ENCODE peak calls at places on chromosomes 13 and 19, in five cellular contexts. F, D, R, O and P are unnamed samples.

GRCh38 chr19:45472557-45473365 is 5.0 kb downstream of the FOSB start:
- DNase-seq in O (peak), R (no peak), F (peak), D (no peak), P (no peak)

GRCh38 chr13:110696776-110697175 is 9.1 kb downstream of the CARS2 start:
- DNase-seq in D (no peak), F (no peak), O (no peak), R (no peak), P (no peak)

GRCh38 chr13:48235100-48235813 is 2.3 kb downstream of the ITM2B start:
- DNase-seq in O (peak), F (peak), R (no peak), D (no peak), P (no peak)

GRCh38 chr19:9793051-9793591 is 24.6 kb upstream of the ZNF846 start:
- DNase-seq in O (peak), F (no peak), R (peak), D (no peak), P (peak)

GRCh38 chr19:10104665-10105221 is 1.4 kb upstream of the PPAN start:
- DNase-seq in O (no peak), R (no peak), D (no peak), F (peak), P (peak)

GRCh38 chr19:40403262-40403984 is 9.8 kb downstream of the PRX start:
- DNase-seq in O (peak), D (peak), R (peak), F (peak), P (peak)

GRCh38 chr19:49421039-49421877 is 2.0 kb downstream of the PTH2 start:
- DNase-seq in R (peak), D (no peak), F (no peak), O (peak), P (no peak)

GRCh38 chr13:109818136-109818535 is 31.8 kb upstream of the IRS2 start:
- DNase-seq in R (no peak), O (no peak), F (no peak), D (no peak), P (no peak)

GRCh38 chr13:20943519-20944012 is 41.0 kb upstream of the XPO4 start:
- DNase-seq in D (peak), F (peak), R (peak), O (peak), P (peak)

GRCh38 chr19:18999016-18999758 is 34.1 kb downstream of the SUGP2 start:
- DNase-seq in D (no peak), O (no peak), R (no peak), F (no peak), P (peak)

GRCh38 chr13:50842246-50842645 is 1.2 kb downstream of the DLEU7 start:
- DNase-seq in F (no peak), R (no peak), D (no peak), O (no peak), P (no peak)

GRCh38 chr19:23802290-23802689 is 43.6 kb upstream of the ZNF681 start:
- DNase-seq in R (no peak), O (no peak), F (no peak), D (no peak), P (no peak)

GRCh38 chr13:106623799-106624198 is 55.9 kb upstream of the ARGLU1 start:
- DNase-seq in O (no peak), R (no peak), D (no peak), F (no peak), P (no peak)

GRCh38 chr13:106621833-106622232 is 53.9 kb upstream of the ARGLU1 start:
- DNase-seq in F (no peak), R (no peak), D (no peak), O (no peak), P (no peak)

GRCh38 chr13:106617561-106617960 is 49.6 kb upstream of the ARGLU1 start:
- DNase-seq in F (no peak), D (no peak), R (peak), O (no peak), P (no peak)

GRCh38 chr13:106616729-106617128 is 48.8 kb upstream of the ARGLU1 start:
- DNase-seq in O (no peak), R (no peak), D (no peak), F (no peak), P (no peak)

DNA sequence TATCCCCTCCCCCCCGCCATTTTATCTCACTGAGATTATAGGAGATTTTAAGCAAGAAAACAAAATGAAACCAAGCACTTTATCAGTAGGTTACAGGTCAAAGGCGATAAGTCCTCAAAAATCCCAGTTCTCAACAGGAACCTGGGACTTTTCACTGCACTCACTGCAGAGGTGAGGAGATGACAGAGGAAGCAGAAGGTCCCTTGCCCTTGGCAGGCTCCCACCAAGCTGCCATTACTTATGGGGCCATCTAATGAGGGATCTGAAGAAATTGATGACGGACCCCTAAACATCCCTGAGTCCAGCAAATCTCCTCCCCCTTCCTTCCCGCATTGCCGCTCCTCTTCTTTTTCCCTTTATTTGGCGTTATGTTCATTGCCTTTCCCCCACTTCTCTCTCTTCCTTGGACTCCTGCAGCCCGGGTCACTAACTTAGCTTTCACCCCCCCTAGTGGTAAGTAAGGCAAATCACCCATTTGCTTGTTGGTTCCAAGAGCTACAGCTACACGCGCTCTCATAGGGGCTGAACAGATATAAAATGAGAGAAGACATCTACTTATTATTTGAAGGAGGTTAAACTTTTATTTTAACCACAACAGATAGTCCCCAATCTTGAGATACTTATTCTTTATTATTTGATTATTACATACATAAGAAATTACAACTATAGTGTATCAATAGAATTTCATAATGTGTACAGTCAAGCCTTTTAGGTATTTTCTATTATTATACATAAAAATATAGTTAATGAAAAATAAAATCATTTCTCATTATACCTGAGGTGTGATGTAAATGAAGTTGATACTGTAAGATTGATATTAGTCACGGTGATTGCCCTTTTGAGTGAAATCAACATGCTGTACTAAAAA is 52.0 kb upstream of the ARGLU1 start:
- DNase-seq in R (peak), O (no peak), D (no peak), F (peak), P (peak)
- H3K4me3 ChIP-seq in R (no peak), O (no peak), D (no peak), F (no peak), P (no peak)

GRCh38 chr13:23847545-23847944 is 41.7 kb downstream of the MIPEP start:
- DNase-seq in R (no peak), D (no peak), F (no peak), O (no peak), P (peak)

GRCh38 chr13:23844132-23844531 is 45.1 kb downstream of the MIPEP start:
- DNase-seq in D (no peak), R (no peak), F (no peak), O (no peak), P (peak)

GRCh38 chr13:23848019-23848418 is 41.2 kb downstream of the MIPEP start:
- DNase-seq in R (no peak), F (no peak), D (no peak), O (no peak), P (no peak)

GRCh38 chr13:23842406-23842805 is 46.8 kb downstream of the MIPEP start:
- DNase-seq in O (no peak), F (no peak), R (no peak), D (no peak), P (no peak)

DNA sequence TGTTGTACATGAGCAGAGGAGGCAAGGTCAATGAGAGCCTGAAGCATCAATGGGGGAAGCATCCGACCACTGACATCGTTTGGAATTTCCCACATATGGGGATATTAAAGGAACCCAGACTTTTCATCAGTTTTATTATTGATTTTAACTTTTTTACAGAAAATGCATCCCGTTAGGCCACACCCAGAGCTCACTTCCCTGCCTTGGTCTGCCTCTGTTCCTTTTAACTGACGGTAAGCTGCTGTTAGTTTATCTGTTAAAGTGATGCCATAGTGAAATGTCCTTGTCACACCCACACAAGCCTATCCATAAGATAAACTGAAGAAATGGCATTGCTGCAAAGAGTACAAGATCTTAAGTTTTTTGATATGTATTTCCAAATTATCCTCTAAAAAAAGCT is 43.9 kb downstream of the MIPEP start:
- DNase-seq in F (no peak), R (no peak), D (no peak), O (no peak), P (no peak)
- H3K4me3 ChIP-seq in F (no peak), R (no peak), D (no peak), O (no peak), P (no peak)

DNA sequence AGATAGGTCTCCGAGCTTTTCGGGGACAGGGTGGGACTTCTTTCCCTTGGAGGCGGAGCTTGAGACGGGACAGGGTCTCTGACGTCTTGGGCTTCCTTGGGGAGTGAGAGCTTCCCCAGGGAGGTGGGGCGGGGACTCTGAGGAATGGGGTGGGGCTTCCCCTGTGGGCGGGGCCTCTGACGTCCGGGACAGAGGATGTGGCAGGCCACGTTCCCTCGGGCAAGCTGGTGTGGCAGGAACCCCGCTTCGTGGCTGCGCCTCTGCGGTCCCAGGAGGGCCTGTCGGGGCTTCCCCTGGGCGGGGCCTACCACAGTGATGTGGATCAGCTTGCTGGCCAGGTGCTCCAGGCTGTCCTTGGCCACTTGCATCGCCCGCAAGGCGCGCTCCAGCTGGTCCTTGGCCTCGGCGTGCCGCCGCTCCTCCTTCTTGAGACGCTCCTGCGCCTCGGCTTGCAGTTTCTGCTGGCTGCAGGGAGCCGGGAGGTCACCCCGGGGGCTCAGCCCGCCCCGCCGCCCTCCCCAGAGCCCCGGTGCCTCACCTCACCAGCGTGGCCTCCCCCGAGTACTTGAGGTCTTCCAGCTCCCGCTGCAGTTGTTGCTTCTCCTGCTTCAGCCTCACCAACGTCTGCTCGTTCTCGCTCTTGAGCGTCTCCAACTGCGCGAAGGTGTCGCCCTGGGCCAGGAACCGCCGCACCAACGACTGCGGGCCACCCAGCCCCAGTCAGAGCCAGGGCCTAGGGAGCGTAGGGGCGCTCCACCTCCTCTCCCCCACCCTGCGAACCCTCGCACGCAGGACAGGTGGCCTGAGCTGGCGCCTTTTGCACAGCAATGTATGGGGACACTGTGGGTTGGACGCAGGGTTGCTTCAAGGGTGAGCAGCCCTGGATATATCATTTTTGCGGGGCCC is 3.3 kb upstream of the RGL3 start:
- DNase-seq in R (peak), O (peak), D (peak), F (peak), P (peak)
- H3K4me3 ChIP-seq in R (peak), O (no peak), D (peak), F (peak), P (peak)

GRCh38 chr13:30115257-30115600 is 192.1 kb downstream of the KATNAL1 start:
- DNase-seq in F (no peak), O (no peak), R (no peak), D (no peak), P (no peak)
- H3K4me3 ChIP-seq in F (peak), O (no peak), R (peak), D (peak), P (peak)

GRCh38 chr13:77515785-77516184 is 19.7 kb upstream of the SCEL start:
- DNase-seq in F (no peak), D (no peak), R (no peak), O (no peak), P (no peak)
- H3K4me3 ChIP-seq in F (no peak), D (no peak), R (no peak), O (no peak), P (no peak)

GRCh38 chr13:51843529-51843928 is 1.4 kb downstream of the TMEM272 start:
- DNase-seq in R (no peak), F (no peak), O (no peak), D (no peak), P (no peak)
- H3K4me3 ChIP-seq in R (no peak), F (no peak), O (no peak), D (no peak), P (no peak)